ENCODE peak calls at places on chromosomes 5 and 9, in four cellular contexts. X is cardiac fibroblast, O is retinal pigment epithelial cell, P is AG04450. A is an unnamed sample.

GRCh38 chr5:102778478-102778877 is 23.4 kb downstream of the PAM start:
- DNase-seq in X (peak; percentile 74), O (peak; percentile 61), P (no peak), A (no peak)

GRCh38 chr5:179549973-179550510 is 312 bp upstream of the RUFY1 start:
- DNase-seq in X (no peak), O (no peak), P (no peak), A (no peak)

GRCh38 chr9:95505676-95506437 is 10.9 kb downstream of the PTCH1 start:
- DNase-seq in X (peak; percentile 48), O (no peak), P (no peak), A (no peak)

GRCh38 chr5:169695919-169696490 is 58.9 kb downstream of the DOCK2 start:
- DNase-seq in X (peak; percentile 99), O (peak; percentile 94), P (peak; percentile 87), A (peak; percentile 85)

GRCh38 chr9:135520916-135521607 is at the start of gene LCN1:
- DNase-seq in X (no peak), O (no peak), P (no peak), A (no peak)

GRCh38 chr5:59517926-59518585 is 375.5 kb downstream of the PDE4D start:
- DNase-seq in X (peak; percentile 83), O (peak; percentile 51), P (peak; percentile 8), A (peak; percentile 72)

GRCh38 chr5:165616550-165617430 is 2111.4 kb downstream of the MAT2B start:
- DNase-seq in X (no peak), O (peak; percentile 12), P (no peak), A (no peak)

GRCh38 chr9:124040186-124040920 is 28.8 kb downstream of the LHX2 start:
- DNase-seq in X (peak; percentile 73), O (no peak), P (no peak), A (no peak)

GRCh38 chr5:68369436-68370125 is 154.0 kb downstream of the PIK3R1 start:
- DNase-seq in X (no peak), O (no peak), P (no peak), A (no peak)

GRCh38 chr5:9233712-9234111 is 312.2 kb downstream of the SEMA5A start:
- DNase-seq in X (peak; percentile 12), O (peak; percentile 68), P (no peak), A (no peak)

GRCh38 chr9:129902735-129903134 is 67.5 kb downstream of the USP20 start:
- DNase-seq in X (no peak), O (no peak), P (no peak), A (no peak)

GRCh38 chr5:66828551-66829421 is 232.6 kb downstream of the MAST4 start:
- DNase-seq in X (peak; percentile 92), O (peak; percentile 41), P (no peak), A (no peak)

GRCh38 chr5:178515019-178515418 is 75.2 kb downstream of the COL23A1 start:
- DNase-seq in X (no peak), O (no peak), P (no peak), A (no peak)

GRCh38 chr9:73269430-73270101 is 117.9 kb downstream of the ANXA1 start:
- DNase-seq in X (peak; percentile 49), O (peak; percentile 35), P (no peak), A (peak; percentile 4)

GRCh38 chr9:27248702-27249101 is 48.2 kb downstream of the EQTN start:
- DNase-seq in X (peak; percentile 42), O (no peak), P (no peak), A (no peak)

GRCh38 chr9:27247756-27248155 is 49.2 kb downstream of the EQTN start:
- DNase-seq in X (peak; percentile 68), O (peak; percentile 15), P (peak; percentile 11), A (no peak)
- H3K4me3 ChIP-seq in X (no peak overlapping the region), O (no peak overlapping the region), P (no peak overlapping the region), A (no peak overlapping the region)

GRCh38 chr5:15993934-15994333 is 185.7 kb downstream of the MARCHF11 start:
- DNase-seq in X (peak; percentile 39), O (no peak), P (no peak), A (no peak)

GRCh38 chr5:15993334-15993733 is 186.3 kb downstream of the MARCHF11 start:
- DNase-seq in X (peak; percentile 85), O (peak; percentile 62), P (no peak), A (peak; percentile 27)

GRCh38 chr5:15991586-15991985 is 188.0 kb downstream of the MARCHF11 start:
- DNase-seq in X (no peak), O (no peak), P (no peak), A (no peak)

GRCh38 chr5:15995206-15996052 is 184.2 kb downstream of the MARCHF11 start:
- DNase-seq in X (peak; percentile 65), O (no peak), P (no peak), A (peak; percentile 15)

GRCh38 chr5:15992918-15993317 is 186.7 kb downstream of the MARCHF11 start:
- DNase-seq in X (peak; percentile 82), O (no peak), P (peak; percentile 20), A (peak; percentile 83)
- TF ChIP-seq CTCF in X (no peak), O (peak; percentile 14), P (peak; percentile 34), A (peak; percentile 48)

GRCh38 chr5:126848253-126848652 is 71.3 kb downstream of the LMNB1 start:
- DNase-seq in X (no peak), O (no peak), P (no peak), A (no peak)
- H3K4me3 ChIP-seq in X (no peak overlapping the region), O (no peak overlapping the region), P (no peak overlapping the region), A (no peak overlapping the region)

DNA sequence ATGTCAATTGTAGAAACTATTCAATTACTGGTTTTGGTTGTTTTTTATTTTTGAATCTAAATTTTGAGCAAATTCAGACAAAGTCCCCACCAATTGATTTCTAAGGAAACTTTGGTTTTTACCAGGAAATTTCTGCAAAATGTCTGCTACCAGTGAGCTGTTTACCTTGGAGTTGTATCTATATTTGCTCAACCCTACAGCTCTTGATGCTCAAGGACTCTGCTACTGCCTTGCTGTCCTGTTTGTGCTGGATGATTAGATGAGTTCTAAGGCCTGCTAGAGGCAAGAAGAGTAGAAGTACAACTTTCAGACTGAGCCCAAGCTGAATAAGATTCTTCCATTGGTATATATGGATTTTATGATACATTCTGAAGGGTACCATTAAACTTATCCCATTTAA is 42.6 kb upstream of the KIF2A start:
- DNase-seq in X (no peak), O (no peak), P (no peak), A (no peak)
- TF ChIP-seq CTCF in X (no peak), O (no peak), P (no peak), A (no peak)

GRCh38 chr5:174731214-174732039 is 7.0 kb downstream of the MSX2 start:
- DNase-seq in X (no peak), O (no peak), P (no peak), A (no peak)

GRCh38 chr5:174733091-174733690 is 8.8 kb downstream of the MSX2 start:
- DNase-seq in X (no peak), O (no peak), P (no peak), A (no peak)

GRCh38 chr5:174734571-174735497 is 10.5 kb downstream of the MSX2 start:
- DNase-seq in X (no peak), O (no peak), P (no peak), A (no peak)

GRCh38 chr5:174733836-174734235 is 9.5 kb downstream of the MSX2 start:
- DNase-seq in X (no peak), O (no peak), P (no peak), A (no peak)

GRCh38 chr5:174732040-174733020 is 7.9 kb downstream of the MSX2 start:
- DNase-seq in X (no peak), O (no peak), P (no peak), A (no peak)
- H3K4me3 ChIP-seq in X (no peak overlapping the region), O (peak overlapping the region; percentile 19), P (no peak overlapping the region), A (no peak overlapping the region)

DNA sequence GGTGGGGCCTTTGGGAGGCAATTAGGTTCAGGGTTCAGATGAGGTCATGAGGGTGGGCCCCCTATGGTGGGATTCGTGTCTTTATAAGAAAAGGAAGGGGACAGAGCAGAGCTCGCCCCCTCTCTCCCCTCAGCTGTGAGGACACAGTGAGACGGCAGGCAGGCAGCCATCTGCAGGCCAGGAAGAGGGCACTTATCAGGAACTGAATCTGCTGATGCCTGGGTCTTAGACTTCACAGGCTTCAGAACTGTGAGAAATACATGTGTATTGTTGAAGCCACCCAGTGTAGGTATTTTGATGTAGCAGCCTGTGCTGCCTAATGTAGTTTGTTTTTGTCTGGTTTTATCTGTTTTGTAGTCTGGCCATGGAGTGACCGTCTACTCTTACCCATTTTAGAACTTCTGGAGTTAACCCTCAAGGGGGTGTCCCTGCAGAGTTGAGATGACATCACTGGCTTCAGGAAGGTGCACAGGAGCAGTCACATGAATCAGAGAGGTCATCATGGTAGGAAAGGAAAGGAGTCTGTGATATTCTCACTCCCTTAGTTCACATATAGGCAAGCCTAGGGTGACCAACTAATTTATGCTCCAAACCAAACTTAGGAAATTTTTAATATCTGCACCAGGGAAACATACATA is 71.0 kb downstream of the LRRC70 start:
- DNase-seq in X (no peak), O (no peak), P (no peak), A (no peak)
- TF ChIP-seq CTCF in X (no peak), O (no peak), P (no peak), A (no peak)

DNA sequence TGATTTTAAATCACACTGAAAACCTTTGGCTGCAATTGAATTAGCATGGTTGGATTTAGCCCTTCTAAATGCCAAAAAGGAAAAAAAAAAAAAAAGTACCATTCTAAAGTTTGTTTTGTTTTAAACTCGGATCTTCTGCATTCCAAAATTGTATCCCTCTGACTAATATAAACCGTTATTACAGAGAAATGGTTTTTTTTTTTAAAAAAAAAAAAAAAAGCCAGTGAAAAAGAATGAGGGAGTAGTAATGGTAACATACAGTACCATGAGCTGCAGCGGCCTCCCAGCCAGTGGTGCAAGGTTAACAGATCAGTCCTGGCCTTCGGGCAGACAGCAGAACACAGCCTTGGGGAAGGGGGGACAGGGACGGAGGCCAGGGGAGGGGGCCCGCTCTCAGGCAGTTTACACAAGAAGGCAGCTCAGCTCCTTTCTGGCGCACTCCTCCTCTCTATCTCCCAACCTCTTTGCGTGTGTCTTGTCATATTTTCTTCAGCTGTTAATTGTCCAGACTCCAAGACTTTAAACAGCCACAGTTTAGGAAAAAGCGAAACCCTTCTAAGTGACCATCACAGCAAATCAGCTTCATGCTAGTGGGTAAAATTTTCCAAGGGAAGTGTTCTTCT is 165.9 kb downstream of the BNC2 start:
- DNase-seq in X (no peak), O (no peak), P (peak; percentile 55), A (no peak)
- H3K4me3 ChIP-seq in X (peak overlapping the region; percentile 32), O (peak overlapping the region; percentile 24), P (peak overlapping the region; percentile 51), A (peak overlapping the region; percentile 56)

GRCh38 chr9:37034320-37034937 is 361 bp upstream of the PAX5 start:
- DNase-seq in X (no peak), O (no peak), P (no peak), A (no peak)
- TF ChIP-seq CTCF in X (no peak), O (peak; percentile 37), P (no peak), A (peak; percentile 38)

GRCh38 chr5:160423025-160423554 is 1.4 kb downstream of the PTTG1 start:
- DNase-seq in X (no peak), O (no peak), P (no peak), A (no peak)
- H3K4me3 ChIP-seq in X (no peak overlapping the region), O (peak overlapping the region; percentile 71), P (peak overlapping the region; percentile 73), A (peak overlapping the region; percentile 64)

A was measured in epithelial cell of proximal tubule.